ENCODE peak calls at places on chromosomes 6 and 20, in ten cellular contexts. One of them, this sample, is unnamed.

GRCh38 chr20:51019598-51020592 is 3.0 kb downstream of the KCNG1 start:
- DNase-seq in activated gamma-delta T cell treated with anti-CD3 and anti-CD28 coated beads, Interleukin-2, amount 50 U/mL, for 16 hours: no peak
- DNase-seq in brain microvascular endothelial cell: no peak
- DNase-seq in HT-29: no peak
- DNase-seq in activated effector memory CD4-positive, alpha-beta T cell treated with Interleukin-2 at 50 U/mL for 16 hours: no peak
- DNase-seq in epithelial cell of esophagus: peak
- DNase-seq in PC-9: no peak
- DNase-seq in colonic mucosa: no peak
- DNase-seq in NCI-H510A: no peak
- DNase-seq in GM23248: no peak
- DNase-seq in this sample: no peak

GRCh38 chr6:10138917-10139316 is 276.0 kb downstream of the TFAP2A start:
- DNase-seq in GM23248: peak
- DNase-seq in HT-29: no peak
- DNase-seq in NCI-H510A: no peak
- DNase-seq in activated effector memory CD4-positive, alpha-beta T cell treated with Interleukin-2 at 50 U/mL for 16 hours: no peak
- DNase-seq in epithelial cell of esophagus: peak
- DNase-seq in activated gamma-delta T cell treated with anti-CD3 and anti-CD28 coated beads, Interleukin-2, amount 50 U/mL, for 16 hours: no peak
- DNase-seq in colonic mucosa: no peak
- DNase-seq in brain microvascular endothelial cell: peak
- DNase-seq in PC-9: no peak
- DNase-seq in this sample: no peak

GRCh38 chr6:36838896-36839818 is at the start of gene CPNE5:
- DNase-seq in activated effector memory CD4-positive, alpha-beta T cell treated with Interleukin-2 at 50 U/mL for 16 hours: no peak
- DNase-seq in activated gamma-delta T cell treated with anti-CD3 and anti-CD28 coated beads, Interleukin-2, amount 50 U/mL, for 16 hours: no peak
- DNase-seq in colonic mucosa: no peak
- DNase-seq in PC-9: no peak
- DNase-seq in epithelial cell of esophagus: no peak
- DNase-seq in brain microvascular endothelial cell: no peak
- DNase-seq in GM23248: peak
- DNase-seq in NCI-H510A: no peak
- DNase-seq in HT-29: no peak
- DNase-seq in this sample: no peak

GRCh38 chr6:44670146-44670545 is 282.6 kb downstream of the CDC5L start:
- DNase-seq in brain microvascular endothelial cell: no peak
- DNase-seq in activated effector memory CD4-positive, alpha-beta T cell treated with Interleukin-2 at 50 U/mL for 16 hours: no peak
- DNase-seq in epithelial cell of esophagus: no peak
- DNase-seq in activated gamma-delta T cell treated with anti-CD3 and anti-CD28 coated beads, Interleukin-2, amount 50 U/mL, for 16 hours: no peak
- DNase-seq in NCI-H510A: no peak
- DNase-seq in HT-29: no peak
- DNase-seq in PC-9: no peak
- DNase-seq in GM23248: no peak
- DNase-seq in colonic mucosa: no peak
- DNase-seq in this sample: no peak

GRCh38 chr6:22551280-22551679 is 18.1 kb upstream of the HDGFL1 start:
- DNase-seq in NCI-H510A: no peak
- DNase-seq in HT-29: no peak
- DNase-seq in epithelial cell of esophagus: no peak
- DNase-seq in activated effector memory CD4-positive, alpha-beta T cell treated with Interleukin-2 at 50 U/mL for 16 hours: no peak
- DNase-seq in GM23248: no peak
- DNase-seq in PC-9: no peak
- DNase-seq in brain microvascular endothelial cell: no peak
- DNase-seq in colonic mucosa: no peak
- DNase-seq in activated gamma-delta T cell treated with anti-CD3 and anti-CD28 coated beads, Interleukin-2, amount 50 U/mL, for 16 hours: no peak
- DNase-seq in this sample: no peak

GRCh38 chr6:161393839-161394364 is 120.0 kb upstream of the AGPAT4 start:
- DNase-seq in brain microvascular endothelial cell: peak
- DNase-seq in colonic mucosa: peak
- DNase-seq in GM23248: peak
- DNase-seq in activated gamma-delta T cell treated with anti-CD3 and anti-CD28 coated beads, Interleukin-2, amount 50 U/mL, for 16 hours: peak
- DNase-seq in HT-29: peak
- DNase-seq in PC-9: no peak
- DNase-seq in epithelial cell of esophagus: peak
- DNase-seq in NCI-H510A: peak
- DNase-seq in activated effector memory CD4-positive, alpha-beta T cell treated with Interleukin-2 at 50 U/mL for 16 hours: peak
- DNase-seq in this sample: peak

GRCh38 chr6:144395014-144395413 is 109.9 kb downstream of the UTRN start:
- DNase-seq in HT-29: peak
- DNase-seq in activated effector memory CD4-positive, alpha-beta T cell treated with Interleukin-2 at 50 U/mL for 16 hours: no peak
- DNase-seq in NCI-H510A: no peak
- DNase-seq in colonic mucosa: no peak
- DNase-seq in PC-9: no peak
- DNase-seq in epithelial cell of esophagus: no peak
- DNase-seq in activated gamma-delta T cell treated with anti-CD3 and anti-CD28 coated beads, Interleukin-2, amount 50 U/mL, for 16 hours: no peak
- DNase-seq in brain microvascular endothelial cell: no peak
- DNase-seq in GM23248: peak
- DNase-seq in this sample: no peak

GRCh38 chr20:48421547-48421946 is 406.3 kb downstream of the PREX1 start:
- DNase-seq in brain microvascular endothelial cell: no peak
- DNase-seq in NCI-H510A: no peak
- DNase-seq in activated gamma-delta T cell treated with anti-CD3 and anti-CD28 coated beads, Interleukin-2, amount 50 U/mL, for 16 hours: no peak
- DNase-seq in PC-9: peak
- DNase-seq in activated effector memory CD4-positive, alpha-beta T cell treated with Interleukin-2 at 50 U/mL for 16 hours: no peak
- DNase-seq in HT-29: peak
- DNase-seq in GM23248: no peak
- DNase-seq in epithelial cell of esophagus: no peak
- DNase-seq in colonic mucosa: no peak
- DNase-seq in this sample: no peak

GRCh38 chr6:159929819-159930218 is 39.0 kb downstream of the MAS1 start:
- DNase-seq in activated gamma-delta T cell treated with anti-CD3 and anti-CD28 coated beads, Interleukin-2, amount 50 U/mL, for 16 hours: peak
- DNase-seq in PC-9: no peak
- DNase-seq in colonic mucosa: no peak
- DNase-seq in epithelial cell of esophagus: peak
- DNase-seq in activated effector memory CD4-positive, alpha-beta T cell treated with Interleukin-2 at 50 U/mL for 16 hours: peak
- DNase-seq in HT-29: peak
- DNase-seq in NCI-H510A: peak
- DNase-seq in brain microvascular endothelial cell: no peak
- DNase-seq in GM23248: no peak
- DNase-seq in this sample: peak

GRCh38 chr6:39188101-39188455 is 41.2 kb downstream of the KCNK5 start:
- DNase-seq in HT-29: no peak
- DNase-seq in GM23248: no peak
- DNase-seq in NCI-H510A: no peak
- DNase-seq in colonic mucosa: no peak
- DNase-seq in epithelial cell of esophagus: no peak
- DNase-seq in brain microvascular endothelial cell: no peak
- DNase-seq in PC-9: no peak
- DNase-seq in activated effector memory CD4-positive, alpha-beta T cell treated with Interleukin-2 at 50 U/mL for 16 hours: no peak
- DNase-seq in activated gamma-delta T cell treated with anti-CD3 and anti-CD28 coated beads, Interleukin-2, amount 50 U/mL, for 16 hours: no peak
- DNase-seq in this sample: no peak

GRCh38 chr20:38610521-38610920 is 8.9 kb downstream of the ARHGAP40 start:
- DNase-seq in NCI-H510A: no peak
- DNase-seq in activated gamma-delta T cell treated with anti-CD3 and anti-CD28 coated beads, Interleukin-2, amount 50 U/mL, for 16 hours: no peak
- DNase-seq in activated effector memory CD4-positive, alpha-beta T cell treated with Interleukin-2 at 50 U/mL for 16 hours: no peak
- DNase-seq in epithelial cell of esophagus: peak
- DNase-seq in brain microvascular endothelial cell: peak
- DNase-seq in PC-9: peak
- DNase-seq in HT-29: no peak
- DNase-seq in colonic mucosa: no peak
- DNase-seq in GM23248: peak
- DNase-seq in this sample: no peak

GRCh38 chr6:155177369-155177961 is 86.3 kb upstream of the CLDN20 start:
- DNase-seq in PC-9: no peak
- DNase-seq in brain microvascular endothelial cell: peak
- DNase-seq in activated gamma-delta T cell treated with anti-CD3 and anti-CD28 coated beads, Interleukin-2, amount 50 U/mL, for 16 hours: peak
- DNase-seq in activated effector memory CD4-positive, alpha-beta T cell treated with Interleukin-2 at 50 U/mL for 16 hours: no peak
- DNase-seq in GM23248: peak
- DNase-seq in epithelial cell of esophagus: peak
- DNase-seq in colonic mucosa: peak
- DNase-seq in HT-29: peak
- DNase-seq in NCI-H510A: no peak
- DNase-seq in this sample: peak

GRCh38 chr20:62652051-62652893 is 10.0 kb downstream of the SLCO4A1 start:
- DNase-seq in PC-9: peak
- DNase-seq in HT-29: peak
- DNase-seq in epithelial cell of esophagus: peak
- DNase-seq in GM23248: peak
- DNase-seq in activated gamma-delta T cell treated with anti-CD3 and anti-CD28 coated beads, Interleukin-2, amount 50 U/mL, for 16 hours: peak
- DNase-seq in colonic mucosa: peak
- DNase-seq in brain microvascular endothelial cell: peak
- DNase-seq in NCI-H510A: no peak
- DNase-seq in activated effector memory CD4-positive, alpha-beta T cell treated with Interleukin-2 at 50 U/mL for 16 hours: peak
- DNase-seq in this sample: no peak

GRCh38 chr20:10360878-10361277 is 73.1 kb downstream of the MKKS start:
- DNase-seq in PC-9: no peak
- DNase-seq in activated gamma-delta T cell treated with anti-CD3 and anti-CD28 coated beads, Interleukin-2, amount 50 U/mL, for 16 hours: no peak
- DNase-seq in colonic mucosa: no peak
- DNase-seq in HT-29: no peak
- DNase-seq in epithelial cell of esophagus: no peak
- DNase-seq in NCI-H510A: no peak
- DNase-seq in brain microvascular endothelial cell: peak
- DNase-seq in GM23248: no peak
- DNase-seq in activated effector memory CD4-positive, alpha-beta T cell treated with Interleukin-2 at 50 U/mL for 16 hours: no peak
- DNase-seq in this sample: no peak